ENCODE peak calls at places on chromosome 1, in four cellular contexts. One of them, this sample, is unnamed.

GRCh38 chr1:208242829-208243521 is 1.2 kb downstream of the PLXNA2 start:
- DNase-seq in astrocyte of the hippocampus: peak; percentile 72
- DNase-seq in activated naive CD4-positive, alpha-beta T cell treated with anti-CD3 and anti-CD28 coated beads, Interleukin-2, amount 10 ng/mL, durations not matched to agents 7 days and 5 days: peak; percentile 24
- DNase-seq in HepG2: no peak
- DNase-seq in this sample: peak; percentile 55

GRCh38 chr1:228374711-228375577 is 31.7 kb downstream of the TRIM11 start:
- DNase-seq in astrocyte of the hippocampus: peak; percentile 54
- DNase-seq in activated naive CD4-positive, alpha-beta T cell treated with anti-CD3 and anti-CD28 coated beads, Interleukin-2, amount 10 ng/mL, durations not matched to agents 7 days and 5 days: no peak
- DNase-seq in HepG2: no peak
- DNase-seq in this sample: no peak

GRCh38 chr1:42931911-42932422 is 26.7 kb downstream of the SLC2A1 start:
- DNase-seq in HepG2: no peak
- DNase-seq in astrocyte of the hippocampus: no peak
- DNase-seq in activated naive CD4-positive, alpha-beta T cell treated with anti-CD3 and anti-CD28 coated beads, Interleukin-2, amount 10 ng/mL, durations not matched to agents 7 days and 5 days: peak; percentile 90
- DNase-seq in this sample: no peak

GRCh38 chr1:186139706-186140105 is 235.3 kb downstream of the TPR start:
- DNase-seq in HepG2: no peak
- DNase-seq in activated naive CD4-positive, alpha-beta T cell treated with anti-CD3 and anti-CD28 coated beads, Interleukin-2, amount 10 ng/mL, durations not matched to agents 7 days and 5 days: no peak
- DNase-seq in astrocyte of the hippocampus: peak; percentile 48
- DNase-seq in this sample: no peak

GRCh38 chr1:41791667-41792484 is 126.8 kb downstream of the HIVEP3 start:
- DNase-seq in astrocyte of the hippocampus: no peak
- DNase-seq in activated naive CD4-positive, alpha-beta T cell treated with anti-CD3 and anti-CD28 coated beads, Interleukin-2, amount 10 ng/mL, durations not matched to agents 7 days and 5 days: peak; percentile 60
- DNase-seq in HepG2: no peak
- DNase-seq in this sample: no peak

GRCh38 chr1:53327183-53327941 is 508 bp downstream of the LRP8 start:
- DNase-seq in astrocyte of the hippocampus: peak; percentile 43
- DNase-seq in activated naive CD4-positive, alpha-beta T cell treated with anti-CD3 and anti-CD28 coated beads, Interleukin-2, amount 10 ng/mL, durations not matched to agents 7 days and 5 days: peak; percentile 75
- DNase-seq in HepG2: peak; percentile 15
- DNase-seq in this sample: peak; percentile 69

GRCh38 chr1:234957330-234958065 is 171.1 kb downstream of the TOMM20 start:
- DNase-seq in astrocyte of the hippocampus: peak; percentile 86
- DNase-seq in activated naive CD4-positive, alpha-beta T cell treated with anti-CD3 and anti-CD28 coated beads, Interleukin-2, amount 10 ng/mL, durations not matched to agents 7 days and 5 days: no peak
- DNase-seq in HepG2: peak; percentile 99
- DNase-seq in this sample: peak; percentile 86

GRCh38 chr1:165047985-165048384 is 308.5 kb downstream of the LMX1A start:
- DNase-seq in astrocyte of the hippocampus: no peak
- DNase-seq in activated naive CD4-positive, alpha-beta T cell treated with anti-CD3 and anti-CD28 coated beads, Interleukin-2, amount 10 ng/mL, durations not matched to agents 7 days and 5 days: no peak
- DNase-seq in HepG2: no peak
- DNase-seq in this sample: no peak

GRCh38 chr1:11845641-11846335 is 1.8 kb downstream of the NPPA start:
- DNase-seq in astrocyte of the hippocampus: peak; percentile 56
- DNase-seq in HepG2: peak; percentile 18
- DNase-seq in activated naive CD4-positive, alpha-beta T cell treated with anti-CD3 and anti-CD28 coated beads, Interleukin-2, amount 10 ng/mL, durations not matched to agents 7 days and 5 days: no peak
- DNase-seq in this sample: no peak

GRCh38 chr1:165408518-165408917 is 36.4 kb downstream of the RXRG start:
- DNase-seq in astrocyte of the hippocampus: peak; percentile 12
- DNase-seq in activated naive CD4-positive, alpha-beta T cell treated with anti-CD3 and anti-CD28 coated beads, Interleukin-2, amount 10 ng/mL, durations not matched to agents 7 days and 5 days: no peak
- DNase-seq in HepG2: peak; percentile 55
- DNase-seq in this sample: peak; percentile 21

GRCh38 chr1:37947364-37947763 is 511 bp upstream of the INPP5B start:
- DNase-seq in activated naive CD4-positive, alpha-beta T cell treated with anti-CD3 and anti-CD28 coated beads, Interleukin-2, amount 10 ng/mL, durations not matched to agents 7 days and 5 days: no peak
- DNase-seq in astrocyte of the hippocampus: no peak
- DNase-seq in HepG2: no peak
- DNase-seq in this sample: no peak

GRCh38 chr1:91699339-91699970 is 186.5 kb downstream of the TGFBR3 start:
- DNase-seq in HepG2: no peak
- DNase-seq in activated naive CD4-positive, alpha-beta T cell treated with anti-CD3 and anti-CD28 coated beads, Interleukin-2, amount 10 ng/mL, durations not matched to agents 7 days and 5 days: no peak
- DNase-seq in astrocyte of the hippocampus: no peak
- DNase-seq in this sample: no peak

GRCh38 chr1:113269577-113269976 is 120.7 kb upstream of the MAGI3 start:
- DNase-seq in astrocyte of the hippocampus: no peak
- DNase-seq in HepG2: no peak
- DNase-seq in activated naive CD4-positive, alpha-beta T cell treated with anti-CD3 and anti-CD28 coated beads, Interleukin-2, amount 10 ng/mL, durations not matched to agents 7 days and 5 days: no peak
- DNase-seq in this sample: no peak

GRCh38 chr1:19453843-19454242 is 31.5 kb downstream of the CAPZB start:
- DNase-seq in activated naive CD4-positive, alpha-beta T cell treated with anti-CD3 and anti-CD28 coated beads, Interleukin-2, amount 10 ng/mL, durations not matched to agents 7 days and 5 days: no peak
- DNase-seq in astrocyte of the hippocampus: no peak
- DNase-seq in HepG2: no peak
- DNase-seq in this sample: no peak